ENCODE peak calls at places on chromosomes 2 and 18, in six cellular contexts. R is pancreas, A is cardiac fibroblast, J is foreskin fibroblast, I is right atrium auricular region, Y is tibial artery. F is an unnamed sample.

GRCh38 chr2:220959391-220959802 is 612.7 kb downstream of the EPHA4 start:
- DNase-seq in R (peak), A (peak), J (no peak), I (no peak), Y (peak), F (no peak)

GRCh38 chr2:216171043-216171442 is 61.9 kb downstream of the XRCC5 start:
- DNase-seq in R (no peak), A (no peak), J (no peak), I (no peak), Y (no peak), F (no peak)

GRCh38 chr2:136067465-136067864 is 50.5 kb downstream of the CXCR4 start:
- DNase-seq in R (no peak), A (no peak), J (no peak), I (no peak), Y (no peak), F (no peak)

GRCh38 chr2:57549642-57550102 is 496.9 kb upstream of the VRK2 start:
- DNase-seq in R (no peak), A (no peak), J (no peak), I (no peak), Y (no peak), F (no peak)

GRCh38 chr2:55500025-55500424 is 19.5 kb upstream of the CFAP36 start:
- DNase-seq in R (no peak), A (peak), J (peak), I (no peak), Y (no peak), F (peak)

GRCh38 chr18:45652303-45652702 is 37.0 kb downstream of the SLC14A2 start:
- DNase-seq in R (no peak), A (no peak), J (no peak), I (no peak), Y (no peak), F (no peak)

GRCh38 chr2:156322681-156323211 is 9.8 kb downstream of the NR4A2 start:
- DNase-seq in R (no peak), A (no peak), J (no peak), I (no peak), Y (no peak), F (no peak)

GRCh38 chr2:72326759-72327158 is 179.1 kb upstream of the CYP26B1 start:
- DNase-seq in R (no peak), A (peak), J (no peak), I (no peak), Y (no peak), F (no peak)

GRCh38 chr2:222241054-222241453 is 57.7 kb downstream of the PAX3 start:
- DNase-seq in R (no peak), A (no peak), J (no peak), I (no peak), Y (no peak), F (no peak)

GRCh38 chr18:183769-184168 is 25.4 kb downstream of the USP14 start:
- DNase-seq in R (no peak), A (peak), J (no peak), I (no peak), Y (no peak), F (peak)

GRCh38 chr2:217489145-217489960 is 513.4 kb downstream of the TNS1 start:
- DNase-seq in R (no peak), A (no peak), J (no peak), I (no peak), Y (no peak), F (no peak)

GRCh38 chr18:13235981-13236380 is 17.4 kb downstream of the LDLRAD4 start:
- DNase-seq in R (no peak), A (no peak), J (no peak), I (peak), Y (peak), F (no peak)

GRCh38 chr2:121336528-121337294 is 51.7 kb upstream of the TFCP2L1 start:
- DNase-seq in R (no peak), A (no peak), J (no peak), I (no peak), Y (no peak), F (no peak)

GRCh38 chr2:120239488-120240287 is 13.0 kb upstream of the RALB start:
- DNase-seq in R (no peak), A (peak), J (peak), I (no peak), Y (peak), F (peak)

GRCh38 chr18:51890762-51891161 is 449.2 kb upstream of the DCC start:
- DNase-seq in R (peak), A (no peak), J (peak), I (no peak), Y (no peak), F (no peak)

GRCh38 chr2:215577356-215577755 is 141.5 kb upstream of the FN1 start:
- DNase-seq in R (no peak), A (no peak), J (no peak), I (no peak), Y (no peak), F (no peak)

GRCh38 chr2:67046568-67046967 is 350.6 kb upstream of the ETAA1 start:
- DNase-seq in R (no peak), A (no peak), J (no peak), I (no peak), Y (no peak), F (no peak)

GRCh38 chr2:195561205-195562032 is 95.6 kb upstream of the SLC39A10 start:
- DNase-seq in R (no peak), A (peak), J (peak), I (no peak), Y (no peak), F (peak)

GRCh38 chr18:36047521-36047920 is 19.8 kb downstream of the RPRD1A start:
- DNase-seq in R (no peak), A (no peak), J (no peak), I (no peak), Y (no peak), F (no peak)

GRCh38 chr2:134308474-134309385 is 54.9 kb downstream of the MGAT5 start:
- DNase-seq in R (no peak), A (no peak), J (no peak), I (no peak), Y (no peak), F (no peak)

GRCh38 chr2:46462936-46463335 is 16.4 kb upstream of the TMEM247 start:
- DNase-seq in R (no peak), A (peak), J (peak), I (no peak), Y (no peak), F (peak)

GRCh38 chr2:12031871-12032270 is 285.4 kb downstream of the LPIN1 start:
- DNase-seq in R (no peak), A (no peak), J (no peak), I (no peak), Y (no peak), F (no peak)

GRCh38 chr2:238233625-238234024 is 6.2 kb downstream of the HES6 start:
- DNase-seq in R (no peak), A (no peak), J (no peak), I (no peak), Y (no peak), F (no peak)

GRCh38 chr2:238228700-238229099 is 11.1 kb downstream of the HES6 start:
- DNase-seq in R (no peak), A (peak), J (no peak), I (no peak), Y (no peak), F (no peak)

GRCh38 chr2:238231251-238231793 is 8.5 kb downstream of the HES6 start:
- DNase-seq in R (peak), A (peak), J (peak), I (peak), Y (peak), F (no peak)

GRCh38 chr2:238231809-238232208 is 8.0 kb downstream of the HES6 start:
- DNase-seq in R (no peak), A (no peak), J (no peak), I (no peak), Y (no peak), F (no peak)

GRCh38 chr2:238230699-238231098 is 9.1 kb downstream of the HES6 start:
- DNase-seq in R (peak), A (no peak), J (no peak), I (no peak), Y (no peak), F (no peak)
- H3K4me3 ChIP-seq in R (peak), A (no peak), J (no peak), I (no peak), Y (peak), F (no peak)

GRCh38 chr2:108641766-108642165 is 77.5 kb upstream of the RANBP2 start:
- DNase-seq in R (no peak), A (no peak), J (no peak), I (no peak), Y (no peak), F (no peak)

GRCh38 chr2:108635630-108636354 is 83.5 kb upstream of the RANBP2 start:
- DNase-seq in R (no peak), A (no peak), J (no peak), I (no peak), Y (no peak), F (no peak)

GRCh38 chr2:108637304-108637669 is 82.0 kb upstream of the RANBP2 start:
- DNase-seq in R (peak), A (peak), J (peak), I (peak), Y (peak), F (peak)

GRCh38 chr2:108643450-108643849 is 75.8 kb upstream of the RANBP2 start:
- DNase-seq in R (no peak), A (no peak), J (no peak), I (no peak), Y (no peak), F (no peak)

DNA sequence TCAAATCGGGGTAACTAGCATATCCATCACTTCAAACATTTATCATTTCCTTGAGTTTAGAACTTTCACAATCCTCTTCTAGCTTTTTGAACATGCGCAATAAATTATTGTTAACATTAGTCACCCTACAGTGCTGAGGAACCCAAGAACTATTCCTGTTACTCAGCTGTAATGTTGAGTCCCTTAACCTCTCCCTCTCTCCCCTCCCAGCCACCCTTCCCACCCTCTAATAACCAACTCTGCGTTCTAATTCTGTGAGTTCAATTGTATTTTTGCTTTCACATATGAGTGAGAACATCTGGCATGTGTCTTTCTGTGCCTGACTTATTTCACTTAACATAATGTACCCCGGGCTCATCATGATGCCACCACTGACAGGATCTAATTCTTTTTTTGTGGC is 78.6 kb upstream of the RANBP2 start:
- DNase-seq in R (no peak), A (peak), J (peak), I (no peak), Y (no peak), F (peak)
- H3K4me3 ChIP-seq in R (no peak), A (no peak), J (peak), I (no peak), Y (no peak), F (no peak)

GRCh38 chr2:8682719-8683667 is 1.1 kb downstream of the ID2 start:
- DNase-seq in R (peak), A (peak), J (no peak), I (no peak), Y (peak), F (no peak)

GRCh38 chr2:8685697-8686358 is 4.0 kb downstream of the ID2 start:
- DNase-seq in R (peak), A (peak), J (no peak), I (peak), Y (peak), F (no peak)

GRCh38 chr2:8681786-8682692 is at the start of gene ID2:
- DNase-seq in R (peak), A (peak), J (peak), I (peak), Y (peak), F (peak)

GRCh38 chr2:8684885-8685696 is 3.2 kb downstream of the ID2 start:
- DNase-seq in R (peak), A (peak), J (no peak), I (peak), Y (peak), F (no peak)

GRCh38 chr2:8684421-8684884 is 2.6 kb downstream of the ID2 start:
- DNase-seq in R (no peak), A (peak), J (no peak), I (no peak), Y (peak), F (no peak)
- H3K4me3 ChIP-seq in R (peak), A (peak), J (peak), I (peak), Y (peak), F (peak)

GRCh38 chr18:69949538-69949936 is 1.9 kb upstream of the CD226 start:
- DNase-seq in R (no peak), A (no peak), J (no peak), I (no peak), Y (no peak), F (no peak)

GRCh38 chr18:69948919-69949537 is 1.4 kb upstream of the CD226 start:
- DNase-seq in R (no peak), A (peak), J (peak), I (peak), Y (peak), F (no peak)

GRCh38 chr18:69945220-69946114 is 2.2 kb downstream of the CD226 start:
- DNase-seq in R (no peak), A (no peak), J (no peak), I (no peak), Y (no peak), F (no peak)

GRCh38 chr18:69946608-69947155 is 991 bp downstream of the CD226 start:
- DNase-seq in R (no peak), A (no peak), J (no peak), I (no peak), Y (no peak), F (no peak)

GRCh38 chr18:69947361-69948106 is at the start of gene CD226:
- DNase-seq in R (no peak), A (no peak), J (no peak), I (no peak), Y (no peak), F (no peak)
- H3K4me3 ChIP-seq in R (no peak), A (no peak), J (no peak), I (no peak), Y (no peak), F (no peak)

DNA sequence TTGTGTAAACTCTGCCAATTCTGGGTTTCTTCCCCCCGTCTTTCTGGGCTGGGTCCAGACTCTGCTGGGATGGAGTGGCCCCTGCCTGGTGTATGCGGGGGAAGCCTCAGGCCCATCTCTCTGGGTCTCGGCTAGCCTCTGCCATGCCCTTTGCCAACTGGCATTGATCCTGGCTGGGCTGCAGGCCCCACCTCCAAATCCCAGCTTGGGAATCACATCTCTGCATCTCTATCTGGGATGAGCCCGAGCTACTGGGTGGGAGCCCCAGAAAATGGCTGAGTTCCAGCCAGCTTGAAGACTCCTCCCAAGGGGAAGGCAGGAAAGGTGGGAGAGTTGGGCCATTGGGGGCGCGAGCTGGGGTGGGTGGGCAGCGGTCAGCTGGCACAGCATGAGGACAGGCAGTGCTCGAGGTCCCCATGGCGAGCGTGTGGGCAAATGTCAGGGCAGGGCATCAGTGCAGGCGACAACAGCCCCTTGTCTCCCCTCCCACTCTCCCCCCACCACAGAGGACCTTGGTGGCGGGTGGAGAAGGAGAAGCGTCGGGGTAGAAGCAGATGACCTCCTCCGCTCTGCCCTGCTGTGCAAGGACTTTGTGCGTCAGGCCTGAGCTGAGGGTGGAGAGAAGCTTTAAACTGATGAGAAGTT is 139.4 kb downstream of the ASB1 start:
- DNase-seq in R (no peak), A (no peak), J (no peak), I (no peak), Y (no peak), F (no peak)
- H3K4me3 ChIP-seq in R (no peak), A (no peak), J (no peak), I (no peak), Y (no peak), F (no peak)

DNA sequence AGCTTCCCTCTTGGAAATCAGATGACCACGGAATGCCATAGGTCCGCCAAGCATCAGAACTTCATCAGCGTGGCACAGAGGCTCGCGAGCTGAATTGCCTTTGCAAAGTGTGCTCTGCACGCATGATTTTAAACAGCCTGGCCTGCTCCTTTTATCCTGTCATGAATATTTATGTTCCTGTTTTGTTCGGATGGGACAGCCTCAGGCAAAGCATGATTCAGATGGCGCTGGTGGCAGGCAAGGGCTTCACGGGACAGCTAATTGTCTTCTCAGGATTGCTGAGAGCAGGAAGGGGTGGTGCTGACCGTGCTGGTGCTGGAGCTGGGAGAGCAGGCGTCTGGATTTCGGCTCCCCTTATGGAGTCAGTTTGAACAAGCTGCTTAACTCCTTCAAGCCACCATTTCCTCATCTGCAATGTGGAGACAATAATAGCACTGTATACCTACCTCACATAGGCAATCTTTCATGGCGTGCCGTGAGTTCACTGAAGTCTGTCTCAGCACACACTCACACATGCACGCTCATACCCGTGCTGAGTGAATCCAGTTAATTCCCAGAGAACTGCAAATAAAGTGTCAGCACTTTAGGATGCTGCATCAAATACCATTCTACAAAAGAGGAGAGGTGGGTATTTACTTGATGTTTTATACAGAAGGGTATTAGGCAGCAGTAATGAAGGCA is 79.7 kb upstream of the APCDD1 start:
- DNase-seq in R (no peak), A (no peak), J (peak), I (no peak), Y (no peak), F (no peak)
- H3K4me3 ChIP-seq in R (no peak), A (no peak), J (no peak), I (no peak), Y (no peak), F (no peak)

GRCh38 chr2:53854678-53855077 is 5.1 kb downstream of the GPR75 start:
- DNase-seq in R (no peak), A (no peak), J (no peak), I (no peak), Y (no peak), F (no peak)

GRCh38 chr2:53861824-53862223 is 2.1 kb upstream of the GPR75 start:
- DNase-seq in R (no peak), A (no peak), J (no peak), I (no peak), Y (no peak), F (no peak)

GRCh38 chr2:53856272-53856671 is 3.5 kb downstream of the GPR75 start:
- DNase-seq in R (no peak), A (no peak), J (no peak), I (no peak), Y (no peak), F (no peak)

GRCh38 chr2:53863538-53864227 is 3.9 kb upstream of the GPR75 start:
- DNase-seq in R (no peak), A (no peak), J (no peak), I (no peak), Y (no peak), F (no peak)

GRCh38 chr2:53859354-53860159 is at the start of gene GPR75:
- DNase-seq in R (peak), A (peak), J (peak), I (no peak), Y (no peak), F (no peak)
- H3K4me3 ChIP-seq in R (peak), A (peak), J (peak), I (peak), Y (peak), F (peak)

GRCh38 chr2:118123561-118124232 is 35.4 kb downstream of the INSIG2 start:
- DNase-seq in R (peak), A (peak), J (peak), I (peak), Y (peak), F (peak)
- H3K4me3 ChIP-seq in R (no peak), A (no peak), J (no peak), I (no peak), Y (no peak), F (no peak)

F was measured in skeletal muscle cell.